ENCODE peak calls at places on chromosome 7, in four cellular contexts. F is sigmoid colon, Q is A549, S is adrenal gland. Z is an unnamed sample.

GRCh38 chr7:127708788-127709187 is 56.8 kb downstream of the SND1 start:
- DNase-seq in F (peak; percentile 89), Q (peak; percentile 33), S (peak; percentile 80), Z (peak; percentile 68)

GRCh38 chr7:107836237-107837144 is 33.5 kb upstream of the SLC26A3 start:
- DNase-seq in F (no peak), Q (no peak), S (peak; percentile 16), Z (no peak)

GRCh38 chr7:142873281-142873784 is 12.2 kb downstream of the TRPV6 start:
- DNase-seq in F (no peak), Q (peak; percentile 38), S (no peak), Z (no peak)

GRCh38 chr7:70808876-70809275 is 323.1 kb upstream of the GALNT17 start:
- DNase-seq in F (no peak), Q (no peak), S (no peak), Z (no peak)

GRCh38 chr7:25028370-25028971 is 48.5 kb upstream of the OSBPL3 start:
- DNase-seq in F (no peak), Q (no peak), S (no peak), Z (no peak)

GRCh38 chr7:24406053-24406561 is 122.1 kb downstream of the NPY start:
- DNase-seq in F (no peak), Q (no peak), S (no peak), Z (no peak)

GRCh38 chr7:31948041-31948440 is 122.2 kb downstream of the PDE1C start:
- DNase-seq in F (no peak), Q (peak; percentile 79), S (no peak), Z (no peak)

GRCh38 chr7:5657901-5658300 is 123.6 kb downstream of the RNF216 start:
- DNase-seq in F (no peak), Q (no peak), S (no peak), Z (no peak)

GRCh38 chr7:73329861-73330581 is 2.1 kb downstream of the FKBP6 start:
- DNase-seq in F (no peak), Q (no peak), S (no peak), Z (no peak)

GRCh38 chr7:80681272-80681885 is 42.9 kb downstream of the CD36 start:
- DNase-seq in F (no peak), Q (peak; percentile 46), S (no peak), Z (no peak)

GRCh38 chr7:156055206-156055822 is 243.1 kb upstream of the SHH start:
- DNase-seq in F (no peak), Q (no peak), S (no peak), Z (no peak)

GRCh38 chr7:154204046-154204445 is 151.8 kb downstream of the DPP6 start:
- DNase-seq in F (no peak), Q (no peak), S (no peak), Z (no peak)

GRCh38 chr7:64755881-64756280 is 38.3 kb upstream of the ZNF138 start:
- DNase-seq in F (no peak), Q (no peak), S (no peak), Z (no peak)

GRCh38 chr7:149355390-149356048 is 93.5 kb downstream of the ZNF783 start:
- DNase-seq in F (no peak), Q (peak; percentile 40), S (no peak), Z (no peak)

GRCh38 chr7:104444019-104444418 is 115.6 kb downstream of the LHFPL3 start:
- DNase-seq in F (no peak), Q (no peak), S (no peak), Z (no peak)

GRCh38 chr7:44639701-44640321 is 33.4 kb downstream of the OGDH start:
- DNase-seq in F (no peak), Q (peak; percentile 64), S (peak; percentile 74), Z (peak; percentile 42)

GRCh38 chr7:73901823-73902597 is 41.1 kb downstream of the TMEM270 start:
- DNase-seq in F (peak; percentile 69), Q (no peak), S (no peak), Z (no peak)

GRCh38 chr7:119861385-119861784 is 411.6 kb upstream of the KCND2 start:
- DNase-seq in F (no peak), Q (no peak), S (no peak), Z (no peak)

GRCh38 chr7:68187549-68187948 is 1190.9 kb downstream of the TYW1 start:
- DNase-seq in F (no peak), Q (no peak), S (no peak), Z (no peak)

GRCh38 chr7:91496251-91496820 is 232.1 kb downstream of the FZD1 start:
- DNase-seq in F (no peak), Q (no peak), S (no peak), Z (no peak)

GRCh38 chr7:105940111-105940510 is 23.0 kb upstream of the CDHR3 start:
- DNase-seq in F (no peak), Q (no peak), S (no peak), Z (no peak)

GRCh38 chr7:25820432-25821040 is 331.5 kb upstream of the NFE2L3 start:
- DNase-seq in F (no peak), Q (peak; percentile 26), S (peak; percentile 15), Z (no peak)

GRCh38 chr7:80634505-80634904 is 3.9 kb upstream of the CD36 start:
- DNase-seq in F (no peak), Q (no peak), S (peak; percentile 23), Z (no peak)

GRCh38 chr7:80722596-80723141 is 84.2 kb downstream of the CD36 start:
- DNase-seq in F (peak; percentile 89), Q (peak; percentile 83), S (peak; percentile 9), Z (no peak)

GRCh38 chr7:46932656-46933424 is 649.1 kb downstream of the TNS3 start:
- DNase-seq in F (peak; percentile 80), Q (no peak), S (peak; percentile 60), Z (peak; percentile 37)

GRCh38 chr7:106239406-106239805 is 45.4 kb downstream of the NAMPT start:
- DNase-seq in F (no peak), Q (no peak), S (no peak), Z (no peak)

GRCh38 chr7:102165136-102165535 is 121.5 kb upstream of the SH2B2 start:
- DNase-seq in F (no peak), Q (no peak), S (no peak), Z (no peak)

GRCh38 chr7:40197527-40197926 is 62.7 kb downstream of the SUGCT start:
- DNase-seq in F (no peak), Q (no peak), S (no peak), Z (no peak)

GRCh38 chr7:141737118-141737835 is 881 bp upstream of the SSBP1 start:
- DNase-seq in F (no peak), Q (no peak), S (peak; percentile 8), Z (no peak)

GRCh38 chr7:141739250-141739649 is 1.1 kb downstream of the SSBP1 start:
- DNase-seq in F (no peak), Q (no peak), S (no peak), Z (no peak)

GRCh38 chr7:141742229-141742628 is 4.1 kb downstream of the SSBP1 start:
- DNase-seq in F (no peak), Q (no peak), S (no peak), Z (no peak)

GRCh38 chr7:141738592-141739013 is 445 bp downstream of the SSBP1 start:
- DNase-seq in F (no peak), Q (no peak), S (no peak), Z (no peak)

GRCh38 chr7:141737836-141738591 is at the start of gene SSBP1:
- DNase-seq in F (peak; percentile 94), Q (peak; percentile 85), S (peak; percentile 92), Z (peak; percentile 92)
- TF ChIP-seq POLR2A in F (peak; percentile 31), Q (peak; percentile 92), S (no peak), Z (peak; percentile 46)

DNA sequence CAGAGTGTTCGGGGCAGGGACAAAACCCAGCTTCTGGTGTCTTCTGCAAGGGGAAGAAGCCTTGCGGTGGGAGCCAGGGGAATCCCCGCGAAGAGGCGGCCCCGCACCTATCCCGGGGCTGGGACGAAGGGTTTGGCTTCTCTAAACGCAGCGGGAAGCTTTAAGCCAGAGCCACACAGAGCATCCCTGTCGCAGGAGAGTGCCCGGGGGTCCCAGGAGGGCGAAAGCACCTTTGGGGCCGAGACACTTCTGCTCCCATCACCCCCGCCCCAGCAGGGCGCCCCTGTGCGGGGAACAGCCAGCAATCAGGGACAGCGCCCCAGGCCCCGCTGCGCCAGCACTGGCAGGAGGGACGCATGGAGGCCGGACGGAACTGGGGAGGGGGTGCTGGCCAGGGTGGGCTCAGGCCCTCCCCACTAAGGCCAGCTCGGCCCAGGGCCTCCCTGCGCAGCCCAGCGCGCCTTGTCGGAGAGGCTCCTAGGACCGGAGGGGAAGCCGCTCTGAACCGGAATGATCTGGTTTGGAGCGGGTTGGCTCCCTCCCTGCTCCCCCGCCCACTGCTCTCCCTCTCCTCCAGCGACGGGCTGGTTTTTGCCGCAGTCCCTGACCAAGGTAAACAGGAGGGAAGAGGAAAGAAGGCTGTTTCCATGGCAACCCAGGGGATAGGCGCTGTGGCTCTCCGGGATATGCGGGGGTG is 63.9 kb downstream of the TMEM209 start:
- DNase-seq in F (peak; percentile 80), Q (no peak), S (peak; percentile 87), Z (peak; percentile 71)
- TF ChIP-seq POLR2A in F (no peak), Q (no peak), S (no peak), Z (no peak)

GRCh38 chr7:20219446-20220292 is 2.5 kb upstream of the MACC1 start:
- DNase-seq in F (peak; percentile 80), Q (no peak), S (peak; percentile 59), Z (peak; percentile 83)

GRCh38 chr7:20216637-20217036 is 547 bp downstream of the MACC1 start:
- DNase-seq in F (no peak), Q (no peak), S (no peak), Z (no peak)

GRCh38 chr7:20218261-20218660 is 1.1 kb upstream of the MACC1 start:
- DNase-seq in F (no peak), Q (no peak), S (no peak), Z (no peak)

GRCh38 chr7:20219062-20219445 is 1.9 kb upstream of the MACC1 start:
- DNase-seq in F (no peak), Q (no peak), S (no peak), Z (no peak)

DNA sequence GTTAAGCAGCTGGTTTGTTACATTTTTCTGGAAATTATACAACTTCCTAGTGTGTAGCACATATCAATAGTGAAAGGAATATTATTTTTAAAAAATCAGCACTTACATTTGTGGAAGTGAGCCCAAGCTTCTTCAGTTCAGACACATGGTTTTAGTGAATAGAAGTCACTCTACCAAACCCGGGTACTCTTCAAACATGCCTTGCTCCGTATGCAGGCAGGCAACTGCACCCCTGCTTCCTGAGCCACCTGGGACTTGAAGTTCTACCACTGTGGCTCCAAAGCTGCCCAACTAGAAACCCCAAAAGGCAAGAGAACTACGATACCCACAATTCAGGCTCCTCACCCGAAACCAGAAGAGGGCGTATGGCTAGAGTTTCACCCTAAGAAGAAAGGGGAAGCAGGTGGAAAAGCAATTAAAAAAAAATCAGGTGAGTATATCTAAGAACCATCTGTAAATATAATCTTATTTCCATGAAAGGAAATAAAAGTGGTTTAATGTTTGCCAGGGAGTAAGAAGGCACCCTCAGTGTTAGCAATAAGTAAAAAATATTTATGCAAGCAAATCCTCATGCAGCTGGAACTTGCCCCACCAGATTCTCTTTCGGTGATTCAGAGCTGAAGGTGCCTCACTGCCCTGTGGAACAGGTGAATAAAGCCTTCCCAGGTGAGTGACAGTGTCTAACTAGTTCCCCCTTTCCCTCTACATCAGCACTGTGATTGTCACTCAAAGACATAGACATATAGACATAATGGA is at the start of gene MACC1:
- DNase-seq in F (no peak), Q (no peak), S (no peak), Z (no peak)
- TF ChIP-seq POLR2A in F (no peak), Q (no peak), S (no peak), Z (no peak)

GRCh38 chr7:66206909-66207240 is 1.7 kb downstream of the TPST1 start:
- DNase-seq in F (no peak), Q (no peak), S (no peak), Z (no peak)

GRCh38 chr7:66204822-66205735 is at the start of gene TPST1:
- DNase-seq in F (peak; percentile 95), Q (peak; percentile 96), S (peak; percentile 87), Z (peak; percentile 90)

GRCh38 chr7:66206116-66206908 is 1.2 kb downstream of the TPST1 start:
- DNase-seq in F (no peak), Q (no peak), S (no peak), Z (no peak)

GRCh38 chr7:66202380-66202779 is 2.8 kb upstream of the TPST1 start:
- DNase-seq in F (peak; percentile 7), Q (no peak), S (no peak), Z (no peak)

GRCh38 chr7:66205736-66206080 is 574 bp downstream of the TPST1 start:
- DNase-seq in F (no peak), Q (peak; percentile 25), S (peak; percentile 33), Z (no peak)
- TF ChIP-seq POLR2A in F (no peak), Q (no peak), S (no peak), Z (no peak)

Z was measured in heart left ventricle.